ENCODE peak calls at places on chromosomes 4 and X, in six cellular contexts. D is ureter; O is NCI-H460; R is activated CD4-positive, alpha-beta T cell treated with anti-CD3 and anti-CD28 coated beads for 4 hours; V is B cell; M is stimulated activated CD4-positive, alpha-beta T cell treated with anti-CD3 and anti-CD28 coated beads, Interleukin-1b, Interleukin-23, amount 100 ng/mL, for 24 hours. G is an unnamed sample.

GRCh38 chrX:133859860-133860259 is 125.5 kb downstream of the GPC3 start:
- DNase-seq in R (no peak), M (no peak), O (no peak), V (no peak), D (no peak), G (no peak)

GRCh38 chr4:165199722-165200121 is 7.6 kb upstream of the KLHL2 start:
- DNase-seq in O (no peak), V (no peak), R (no peak), D (no peak), M (no peak), G (no peak)

GRCh38 chrX:24285082-24285481 is 28.8 kb downstream of the SUPT20HL2 start:
- DNase-seq in R (no peak), O (no peak), V (no peak), M (no peak), D (no peak), G (no peak)

GRCh38 chr4:999863-1000425 is 6.7 kb upstream of the SLC26A1 start:
- DNase-seq in R (no peak), O (no peak), V (no peak), D (no peak), M (no peak), G (no peak)

GRCh38 chr4:77859256-77859655 is 3.4 kb upstream of the MRPL1 start:
- DNase-seq in D (no peak), R (no peak), V (no peak), O (no peak), M (no peak), G (no peak)

GRCh38 chr4:3834186-3834920 is 68.2 kb downstream of the ADRA2C start:
- DNase-seq in O (no peak), R (no peak), D (no peak), M (no peak), V (no peak), G (no peak)

GRCh38 chrX:153321381-153322105 is at the start of gene PNMA6F:
- DNase-seq in D (no peak), M (no peak), V (no peak), R (no peak), O (no peak), G (no peak)

GRCh38 chr4:88327669-88328068 is 43.3 kb upstream of the PPM1K start:
- DNase-seq in R (no peak), O (no peak), M (no peak), D (no peak), V (no peak), G (no peak)

GRCh38 chr4:107279729-107280128 is 243.6 kb upstream of the DKK2 start:
- DNase-seq in O (no peak), V (no peak), M (no peak), D (no peak), R (no peak), G (no peak)

GRCh38 chr4:2363056-2363719 is 55.3 kb downstream of the ZFYVE28 start:
- DNase-seq in D (no peak), R (no peak), O (no peak), V (no peak), M (no peak), G (no peak)

GRCh38 chrX:44480591-44480990 is 62.1 kb downstream of the FUNDC1 start:
- DNase-seq in V (no peak), D (no peak), R (no peak), O (no peak), M (no peak), G (no peak)

GRCh38 chr4:78372282-78372988 is 179.1 kb upstream of the ANXA3 start:
- DNase-seq in M (no peak), O (no peak), V (no peak), D (no peak), R (no peak), G (no peak)

GRCh38 chrX:111124418-111124817 is 28.4 kb downstream of the PAK3 start:
- DNase-seq in M (no peak), R (no peak), O (no peak), V (no peak), D (no peak), G (no peak)

GRCh38 chr4:109994415-109994827 is 81.7 kb downstream of the EGF start:
- DNase-seq in O (no peak), R (no peak), V (no peak), M (no peak), D (no peak), G (no peak)

GRCh38 chrX:152725409-152725808 is 8.1 kb downstream of the CSAG1 start:
- DNase-seq in D (no peak), R (no peak), V (no peak), M (no peak), O (no peak), G (no peak)

GRCh38 chrX:129161108-129161507 is 362.2 kb downstream of the SMARCA1 start:
- DNase-seq in M (no peak), O (no peak), D (no peak), V (no peak), R (no peak), G (no peak)

GRCh38 chr4:1939664-1940509 is 68.7 kb downstream of the NSD2 start:
- DNase-seq in R (no peak), D (no peak), V (no peak), O (no peak), M (no peak), G (no peak)

GRCh38 chr4:110032603-110033002 is 119.9 kb downstream of the EGF start:
- DNase-seq in O (no peak), M (no peak), R (no peak), D (no peak), V (no peak), G (peak)

GRCh38 chrX:53882331-53882730 is 161.9 kb downstream of the PHF8 start:
- DNase-seq in D (no peak), V (no peak), M (no peak), O (peak), R (no peak), G (no peak)

GRCh38 chr4:15006416-15007024 is 4.2 kb downstream of the CPEB2 start:
- DNase-seq in O (no peak), V (peak), D (no peak), R (no peak), M (no peak), G (no peak)

GRCh38 chr4:61590881-61591280 is 390.8 kb downstream of the ADGRL3 start:
- DNase-seq in V (no peak), M (no peak), D (no peak), R (no peak), O (no peak), G (no peak)

GRCh38 chr4:157204634-157205244 is 15.8 kb upstream of the GRIA2 start:
- DNase-seq in M (no peak), D (no peak), O (no peak), R (no peak), V (peak), G (no peak)

GRCh38 chrX:100731441-100732281 is at the start of gene SYTL4:
- DNase-seq in M (no peak), O (peak), V (peak), R (no peak), D (no peak), G (no peak)

G was measured in esophagus muscularis mucosa.